ENCODE peak calls at places on chromosomes 16 and 17, in seven cellular contexts. P is tibial nerve, U is A673, L is choroid plexus epithelial cell, Q is testis, R is AG10803, A is lower lobe of right lung. Z is an unnamed sample.

GRCh38 chr17:8146381-8147140 is 5.6 kb downstream of the PER1 start:
- DNase-seq in L (no peak), U (no peak), A (no peak), P (no peak), R (no peak), Q (no peak), Z (peak)

GRCh38 chr17:76065754-76066153 is 6.6 kb downstream of the SRP68 start:
- DNase-seq in P (no peak), L (no peak), R (no peak), U (no peak), A (no peak), Q (no peak), Z (no peak)

GRCh38 chr16:9885876-9886275 is 296.4 kb downstream of the GRIN2A start:
- DNase-seq in A (no peak), Q (no peak), R (no peak), P (no peak), U (no peak), L (no peak), Z (no peak)

GRCh38 chr17:36755586-36755985 is 154.2 kb downstream of the MRM1 start:
- DNase-seq in Q (peak), R (no peak), P (no peak), L (peak), A (peak), U (peak), Z (no peak)

GRCh38 chr17:57458718-57459285 is 202.5 kb downstream of the MSI2 start:
- DNase-seq in P (no peak), U (no peak), Q (no peak), R (no peak), L (no peak), A (no peak), Z (no peak)

GRCh38 chr17:68771867-68772515 is 170.8 kb upstream of the FAM20A start:
- DNase-seq in P (peak), Q (peak), R (peak), L (peak), U (peak), A (no peak), Z (no peak)

GRCh38 chr16:629289-630023 is 1.3 kb upstream of the WFIKKN1 start:
- DNase-seq in R (no peak), L (no peak), U (no peak), P (no peak), Q (no peak), A (no peak), Z (no peak)

GRCh38 chr17:78645421-78646295 is 68.5 kb upstream of the DNAH17 start:
- DNase-seq in U (peak), L (peak), R (no peak), P (peak), Q (peak), A (peak), Z (peak)

GRCh38 chr16:62225675-62226074 is 189.4 kb upstream of the CDH8 start:
- DNase-seq in Q (peak), A (peak), L (peak), R (no peak), P (peak), U (peak), Z (peak)

GRCh38 chr16:78884199-78884598 is 716.3 kb downstream of the MAF start:
- DNase-seq in R (no peak), U (no peak), Q (no peak), P (no peak), A (no peak), L (no peak), Z (no peak)

GRCh38 chr16:23608194-23608593 is 12.1 kb upstream of the NDUFAB1 start:
- DNase-seq in A (no peak), R (no peak), P (no peak), Q (no peak), U (no peak), L (peak), Z (no peak)

GRCh38 chr16:79150626-79151025 is 449.9 kb downstream of the MAF start:
- DNase-seq in R (no peak), U (no peak), Q (no peak), A (no peak), P (no peak), L (no peak), Z (no peak)

GRCh38 chr16:12260119-12260646 is 283.6 kb downstream of the SNX29 start:
- DNase-seq in A (no peak), R (no peak), L (no peak), U (no peak), P (no peak), Q (no peak), Z (no peak)

GRCh38 chr16:12259258-12259657 is 282.7 kb downstream of the SNX29 start:
- DNase-seq in R (no peak), U (no peak), P (no peak), A (no peak), Q (no peak), L (no peak), Z (no peak)

GRCh38 chr16:12262454-12263180 is 286.1 kb downstream of the SNX29 start:
- DNase-seq in A (no peak), R (peak), L (no peak), U (no peak), P (no peak), Q (no peak), Z (peak)

GRCh38 chr16:12258806-12259205 is 282.3 kb downstream of the SNX29 start:
- DNase-seq in U (no peak), P (no peak), A (no peak), L (no peak), Q (no peak), R (no peak), Z (no peak)

GRCh38 chr16:12260647-12261262 is 284.2 kb downstream of the SNX29 start:
- DNase-seq in L (peak), P (no peak), Q (peak), U (no peak), A (no peak), R (no peak), Z (no peak)
- TF ChIP-seq CTCF in L (peak), P (no peak), Q (no peak), U (no peak), A (no peak), R (no peak), Z (no peak)

GRCh38 chr17:80970044-80970761 is 21.4 kb upstream of the CHMP6 start:
- DNase-seq in R (peak), A (peak), U (peak), Q (peak), L (peak), P (peak), Z (no peak)
- TF ChIP-seq CTCF in R (peak), A (no peak), U (peak), Q (peak), L (peak), P (peak), Z (no peak)

GRCh38 chr17:73228748-73229236 is 32.9 kb downstream of the CPSF4L start:
- DNase-seq in A (peak), P (peak), R (peak), Q (peak), L (peak), U (peak), Z (peak)

GRCh38 chr17:73227944-73228343 is 33.7 kb downstream of the CPSF4L start:
- DNase-seq in R (no peak), A (no peak), L (no peak), U (no peak), Q (peak), P (no peak), Z (no peak)

GRCh38 chr17:73231363-73231762 is 30.3 kb downstream of the CPSF4L start:
- DNase-seq in R (peak), A (no peak), L (peak), U (peak), P (no peak), Q (peak), Z (no peak)

GRCh38 chr17:73231841-73232586 is 29.7 kb downstream of the CPSF4L start:
- DNase-seq in A (peak), Q (peak), R (peak), U (peak), L (peak), P (peak), Z (peak)

DNA sequence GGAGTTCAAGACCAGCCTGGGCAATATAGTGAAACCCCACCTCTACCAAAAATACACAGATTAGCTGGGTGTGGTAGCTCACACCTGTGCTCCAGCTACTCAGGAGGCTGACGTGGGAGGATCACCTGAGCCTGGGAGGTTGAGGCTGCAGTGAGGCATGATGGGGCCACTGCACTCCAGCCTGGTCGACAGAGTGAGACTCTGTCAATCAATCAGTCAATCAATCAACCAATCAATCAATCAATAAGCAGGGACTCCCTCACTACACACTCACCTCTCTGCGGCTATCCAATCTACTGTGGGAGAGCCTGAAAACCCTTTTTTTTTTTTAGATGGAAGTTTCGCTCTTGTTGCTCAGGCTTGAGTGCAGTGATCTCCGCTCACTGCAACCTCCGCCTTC is 31.6 kb downstream of the CPSF4L start:
- DNase-seq in L (no peak), A (no peak), P (no peak), R (no peak), U (no peak), Q (no peak), Z (no peak)
- TF ChIP-seq CTCF in L (no peak), A (no peak), P (no peak), R (no peak), U (no peak), Q (no peak), Z (no peak)

DNA sequence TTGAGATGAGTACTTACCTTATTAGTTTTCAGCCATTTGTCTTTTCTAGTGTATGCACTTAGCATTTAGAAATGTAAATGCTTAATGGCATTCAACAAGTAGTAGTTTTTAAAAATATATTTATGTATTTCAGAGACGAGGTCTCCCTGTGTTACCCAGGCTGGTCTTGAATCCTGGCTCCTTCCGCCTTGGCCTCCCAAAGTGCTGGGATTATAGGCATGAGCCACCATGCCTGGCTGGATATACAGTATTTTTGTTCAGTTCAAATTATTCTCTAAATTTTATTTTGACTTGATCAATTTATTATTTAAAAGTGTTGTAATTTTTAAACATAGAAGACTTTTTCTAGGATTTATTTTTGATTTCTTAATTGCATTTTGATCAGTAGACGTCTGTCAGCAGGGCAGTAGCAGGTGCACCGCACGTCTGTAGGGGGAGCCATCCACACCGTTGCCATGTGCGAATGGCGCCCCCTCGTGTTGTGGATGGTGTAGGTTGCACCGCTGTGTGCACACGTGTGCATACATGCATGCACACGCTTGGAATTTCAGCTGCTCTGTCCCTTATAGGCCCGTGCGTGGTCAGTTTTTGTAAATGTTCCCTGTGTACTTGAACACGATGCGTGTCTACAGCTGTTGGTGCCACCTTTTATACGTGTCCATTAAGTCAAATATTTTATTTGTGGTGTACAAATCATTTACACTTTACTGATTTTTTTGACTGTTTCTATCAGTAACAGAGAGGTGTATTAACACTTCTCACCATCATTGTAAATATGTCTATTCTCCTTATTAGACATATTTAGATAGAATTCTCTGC is 30.6 kb downstream of the RPTOR start:
- DNase-seq in U (peak), R (peak), A (peak), Q (peak), P (peak), L (peak), Z (peak)
- TF ChIP-seq CTCF in U (peak), R (peak), A (peak), Q (peak), P (peak), L (peak), Z (peak)

DNA sequence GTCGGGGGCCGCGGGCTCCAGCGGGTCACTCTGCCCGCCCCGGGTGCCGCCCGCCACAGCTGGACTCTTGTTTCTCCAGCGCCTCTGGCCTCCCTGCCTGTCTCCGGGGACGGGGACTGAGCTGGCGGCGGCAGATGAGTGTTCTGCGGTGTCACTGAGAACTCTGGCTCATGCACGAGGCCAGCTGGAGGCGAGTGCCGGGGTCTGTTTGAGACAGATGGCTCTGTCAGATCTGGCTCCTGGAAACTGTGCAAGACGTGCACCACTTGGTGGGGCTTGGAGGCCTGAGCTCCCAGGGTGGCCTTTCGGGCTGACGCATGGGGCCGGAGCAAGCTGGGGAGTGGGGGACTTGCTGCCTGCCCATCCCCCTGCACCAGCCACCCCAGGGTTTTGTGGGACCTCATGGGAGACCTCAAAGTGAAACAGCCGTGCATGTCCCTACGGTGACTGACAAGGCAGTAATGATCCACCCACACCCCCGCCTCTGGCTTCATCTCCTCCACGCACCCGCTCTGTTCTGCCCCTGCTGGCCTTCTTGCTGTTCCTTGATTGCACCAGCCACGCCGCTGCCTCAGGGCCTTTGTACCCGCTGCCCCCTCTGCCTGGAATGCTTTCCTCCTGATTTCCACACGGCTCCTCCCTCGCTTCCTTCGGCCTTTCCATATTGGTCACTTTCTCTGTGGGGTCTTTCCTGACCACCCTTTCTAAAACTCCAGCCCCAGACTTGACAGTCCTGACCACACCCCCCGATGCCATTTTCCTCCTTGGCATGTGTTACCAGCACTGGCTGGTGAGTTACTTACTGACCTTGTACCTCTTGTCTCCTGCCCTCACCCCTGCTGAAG is 174.9 kb upstream of the CIBAR2 start:
- DNase-seq in L (no peak), A (peak), P (no peak), U (no peak), R (peak), Q (no peak), Z (no peak)
- TF ChIP-seq CTCF in L (peak), A (no peak), P (no peak), U (no peak), R (peak), Q (no peak), Z (no peak)

GRCh38 chr16:30786115-30786935 is 680 bp downstream of the ZNF629 start:
- DNase-seq in R (peak), L (peak), U (peak), P (no peak), A (peak), Q (peak), Z (no peak)

GRCh38 chr16:30782486-30783279 is 4.3 kb downstream of the ZNF629 start:
- DNase-seq in U (no peak), P (no peak), Q (no peak), A (no peak), L (no peak), R (no peak), Z (no peak)

GRCh38 chr16:30783280-30784109 is 3.5 kb downstream of the ZNF629 start:
- DNase-seq in U (no peak), R (no peak), Q (no peak), P (no peak), A (no peak), L (no peak), Z (no peak)

GRCh38 chr16:30785126-30786106 is 1.6 kb downstream of the ZNF629 start:
- DNase-seq in R (no peak), P (no peak), L (no peak), U (no peak), Q (no peak), A (no peak), Z (no peak)

GRCh38 chr16:30784215-30784614 is 2.8 kb downstream of the ZNF629 start:
- DNase-seq in R (no peak), L (no peak), Q (no peak), U (no peak), P (no peak), A (no peak), Z (no peak)
- TF ChIP-seq CTCF in R (no peak), L (no peak), Q (no peak), U (no peak), P (no peak), A (no peak), Z (no peak)

GRCh38 chr16:89453662-89454321 is 36.6 kb downstream of the ANKRD11 start:
- DNase-seq in L (no peak), U (no peak), Q (no peak), A (peak), P (no peak), R (no peak), Z (peak)
- TF ChIP-seq CTCF in L (peak), U (peak), Q (no peak), A (peak), P (no peak), R (peak), Z (no peak)

GRCh38 chr16:86498155-86498651 is 12.1 kb upstream of the FOXF1 start:
- DNase-seq in U (no peak), A (no peak), Q (no peak), P (no peak), L (no peak), R (no peak), Z (no peak)
- TF ChIP-seq CTCF in U (no peak), A (no peak), Q (no peak), P (no peak), L (peak), R (no peak), Z (no peak)

GRCh38 chr17:2964370-2964769 is 99.0 kb downstream of the OR1D5 start:
- DNase-seq in A (no peak), L (no peak), P (no peak), Q (no peak), U (no peak), R (no peak), Z (no peak)
- TF ChIP-seq CTCF in A (no peak), L (no peak), P (no peak), Q (no peak), U (no peak), R (no peak), Z (no peak)

DNA sequence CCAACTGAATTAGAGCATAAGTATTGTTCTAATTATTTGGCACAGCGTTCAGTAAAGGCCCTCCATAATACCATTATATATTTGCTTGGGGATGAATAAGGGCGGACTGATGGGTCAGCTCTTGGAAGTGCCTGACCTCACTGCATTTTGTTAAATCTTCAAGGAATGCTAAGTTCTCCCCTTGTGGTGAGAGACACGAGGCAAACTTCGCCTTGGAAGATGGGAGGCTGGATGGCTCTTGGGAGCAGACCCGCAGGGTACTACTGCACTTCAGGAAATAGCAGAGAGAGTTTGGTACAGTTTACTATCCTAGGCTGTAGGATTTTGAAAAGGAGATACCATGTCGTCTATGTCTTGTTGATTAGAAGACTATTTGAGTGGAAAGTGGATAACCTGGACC is 87.0 kb upstream of the RPRML start:
- DNase-seq in P (no peak), Q (no peak), R (no peak), L (no peak), A (no peak), U (no peak), Z (no peak)
- TF ChIP-seq CTCF in P (no peak), Q (no peak), R (no peak), L (no peak), A (no peak), U (no peak), Z (no peak)